ENCODE peak calls at places on chromosome 14, in seven cellular contexts. W, C, U, B, Y, K and I are unnamed samples.

GRCh38 chr14:22657861-22658260 is 13.7 kb upstream of the OR6J1 start:
- DNase-seq in W (peak; percentile 44), C (peak; percentile 10), U (peak; percentile 70), B (no peak), Y (no peak), K (no peak), I (no peak)

GRCh38 chr14:29738950-29739349 is 188.7 kb downstream of the PRKD1 start:
- DNase-seq in W (no peak), C (no peak), U (no peak), B (no peak), Y (no peak), K (no peak), I (no peak)

GRCh38 chr14:32078030-32078793 is 1.1 kb downstream of the ARHGAP5 start:
- DNase-seq in W (peak; percentile 41), C (peak; percentile 42), U (peak; percentile 50), B (peak; percentile 33), Y (peak; percentile 33), K (no peak), I (no peak)

GRCh38 chr14:77988966-77989365 is 181.2 kb upstream of the NRXN3 start:
- DNase-seq in W (peak; percentile 47), C (no peak), U (peak; percentile 94), B (no peak), Y (peak; percentile 29), K (no peak), I (no peak)

GRCh38 chr14:63895510-63895909 is 42.7 kb downstream of the SYNE2 start:
- DNase-seq in W (no peak), C (no peak), U (no peak), B (no peak), Y (no peak), K (no peak), I (no peak)

GRCh38 chr14:68691031-68691864 is 101.6 kb downstream of the ZFP36L1 start:
- DNase-seq in W (no peak), C (no peak), U (no peak), B (no peak), Y (no peak), K (peak; percentile 81), I (no peak)

GRCh38 chr14:89507926-89508460 is 91.0 kb upstream of the FOXN3 start:
- DNase-seq in W (peak; percentile 25), C (no peak), U (peak; percentile 52), B (no peak), Y (no peak), K (no peak), I (peak; percentile 28)

GRCh38 chr14:70239802-70240201 is 51.1 kb upstream of the SLC8A3 start:
- DNase-seq in W (no peak), C (no peak), U (no peak), B (no peak), Y (no peak), K (no peak), I (no peak)

GRCh38 chr14:21428930-21429329 is 27.0 kb downstream of the CHD8 start:
- DNase-seq in W (peak; percentile 4), C (peak; percentile 78), U (peak; percentile 21), B (no peak), Y (peak; percentile 54), K (no peak), I (no peak)

GRCh38 chr14:78162202-78162601 is 8.0 kb upstream of the NRXN3 start:
- DNase-seq in W (no peak), C (no peak), U (peak; percentile 5), B (no peak), Y (no peak), K (no peak), I (no peak)

GRCh38 chr14:76376001-76376404 is at the start of gene ESRRB:
- DNase-seq in W (no peak), C (peak; percentile 21), U (no peak), B (no peak), Y (no peak), K (peak; percentile 21), I (peak; percentile 12)

GRCh38 chr14:95683793-95684192 is 2.4 kb upstream of the TCL1B start:
- DNase-seq in W (no peak), C (peak; percentile 35), U (no peak), B (no peak), Y (no peak), K (no peak), I (peak; percentile 42)

GRCh38 chr14:90649096-90649495 is 167.1 kb downstream of the TTC7B start:
- DNase-seq in W (peak; percentile 50), C (no peak), U (peak; percentile 81), B (no peak), Y (no peak), K (no peak), I (no peak)

GRCh38 chr14:69963966-69964365 is 84.8 kb downstream of the SMOC1 start:
- DNase-seq in W (no peak), C (no peak), U (no peak), B (no peak), Y (no peak), K (no peak), I (no peak)

GRCh38 chr14:68662395-68662794 is 130.5 kb downstream of the ZFP36L1 start:
- DNase-seq in W (peak; percentile 48), C (peak; percentile 1), U (no peak), B (no peak), Y (no peak), K (no peak), I (no peak)

GRCh38 chr14:91127924-91128323 is 14.1 kb downstream of the DGLUCY start:
- DNase-seq in W (no peak), C (no peak), U (no peak), B (no peak), Y (no peak), K (no peak), I (no peak)

GRCh38 chr14:50741571-50741970 is 73.5 kb upstream of the SAV1 start:
- DNase-seq in W (no peak), C (no peak), U (peak; percentile 59), B (no peak), Y (no peak), K (no peak), I (no peak)

GRCh38 chr14:24377660-24378059 is 9.7 kb downstream of the NFATC4 start:
- DNase-seq in W (no peak), C (no peak), U (no peak), B (no peak), Y (no peak), K (no peak), I (no peak)

DNA sequence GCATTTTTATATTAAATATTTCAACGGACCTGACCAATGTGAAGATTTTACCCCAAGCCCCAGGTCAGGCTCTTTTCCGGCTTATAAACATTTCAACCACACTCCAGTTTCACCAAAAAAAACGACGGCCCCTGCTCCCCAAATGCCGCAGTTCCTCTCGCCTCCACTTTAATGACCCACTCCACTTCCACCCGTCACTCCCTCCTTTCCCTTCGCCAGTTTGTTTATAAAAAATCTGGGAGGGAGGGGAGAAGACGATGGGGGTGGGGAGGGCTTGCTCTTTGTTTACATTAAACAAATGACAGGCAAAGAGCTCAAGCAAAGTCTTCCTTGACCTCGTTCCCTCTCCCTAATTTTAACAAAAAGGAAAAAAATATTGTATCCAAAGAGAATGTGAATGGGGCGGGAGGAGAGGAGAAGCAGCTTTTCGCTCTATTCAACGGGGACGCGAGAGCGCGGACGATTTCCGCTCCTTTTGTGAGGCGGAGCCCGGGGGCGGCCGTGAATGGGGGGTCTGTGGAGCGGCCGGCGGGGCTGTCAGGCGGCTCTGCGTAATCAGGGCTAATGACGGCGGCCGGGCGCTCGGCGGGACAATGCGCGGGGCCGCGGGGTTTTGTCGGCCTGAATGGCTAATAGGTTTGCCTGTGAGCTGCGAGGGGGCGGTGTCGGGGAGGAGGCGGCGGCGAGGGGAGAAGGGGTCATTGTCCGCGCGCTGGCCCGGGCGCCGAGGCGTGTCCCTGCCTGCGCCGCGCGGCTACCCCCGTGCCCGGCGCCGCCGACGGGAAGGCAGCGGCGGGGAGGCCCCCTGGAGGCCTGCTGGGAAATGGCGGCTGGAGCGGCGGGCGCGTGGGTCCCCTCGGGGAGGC is 5.7 kb downstream of the SIX6 start:
- DNase-seq in W (no peak), C (no peak), U (no peak), B (no peak), Y (no peak), K (peak; percentile 85), I (peak; percentile 59)
- TF ChIP-seq CTCF in W (no peak), C (no peak), U (no peak), B (no peak), Y (peak; percentile 39), K (peak; percentile 72), I (peak; percentile 37)

GRCh38 chr14:81268016-81268416 is 47.3 kb upstream of the GTF2A1 start:
- DNase-seq in W (no peak), C (no peak), U (no peak), B (no peak), Y (no peak), K (no peak), I (no peak)
- TF ChIP-seq CTCF in W (no peak), C (no peak), U (no peak), B (no peak), Y (no peak), K (peak; percentile 28), I (no peak)

GRCh38 chr14:105168093-105168420 is 519 bp downstream of the JAG2 start:
- DNase-seq in W (no peak), C (no peak), U (no peak), B (no peak), Y (no peak), K (no peak), I (no peak)

GRCh38 chr14:105168979-105169507 is 467 bp upstream of the JAG2 start:
- DNase-seq in W (no peak), C (no peak), U (no peak), B (no peak), Y (no peak), K (peak; percentile 54), I (no peak)

GRCh38 chr14:105166571-105167302 is 1.8 kb downstream of the JAG2 start:
- DNase-seq in W (no peak), C (no peak), U (no peak), B (no peak), Y (no peak), K (no peak), I (no peak)

GRCh38 chr14:105168496-105168978 is at the start of gene JAG2:
- DNase-seq in W (no peak), C (peak; percentile 67), U (no peak), B (no peak), Y (peak; percentile 67), K (no peak), I (peak; percentile 64)

DNA sequence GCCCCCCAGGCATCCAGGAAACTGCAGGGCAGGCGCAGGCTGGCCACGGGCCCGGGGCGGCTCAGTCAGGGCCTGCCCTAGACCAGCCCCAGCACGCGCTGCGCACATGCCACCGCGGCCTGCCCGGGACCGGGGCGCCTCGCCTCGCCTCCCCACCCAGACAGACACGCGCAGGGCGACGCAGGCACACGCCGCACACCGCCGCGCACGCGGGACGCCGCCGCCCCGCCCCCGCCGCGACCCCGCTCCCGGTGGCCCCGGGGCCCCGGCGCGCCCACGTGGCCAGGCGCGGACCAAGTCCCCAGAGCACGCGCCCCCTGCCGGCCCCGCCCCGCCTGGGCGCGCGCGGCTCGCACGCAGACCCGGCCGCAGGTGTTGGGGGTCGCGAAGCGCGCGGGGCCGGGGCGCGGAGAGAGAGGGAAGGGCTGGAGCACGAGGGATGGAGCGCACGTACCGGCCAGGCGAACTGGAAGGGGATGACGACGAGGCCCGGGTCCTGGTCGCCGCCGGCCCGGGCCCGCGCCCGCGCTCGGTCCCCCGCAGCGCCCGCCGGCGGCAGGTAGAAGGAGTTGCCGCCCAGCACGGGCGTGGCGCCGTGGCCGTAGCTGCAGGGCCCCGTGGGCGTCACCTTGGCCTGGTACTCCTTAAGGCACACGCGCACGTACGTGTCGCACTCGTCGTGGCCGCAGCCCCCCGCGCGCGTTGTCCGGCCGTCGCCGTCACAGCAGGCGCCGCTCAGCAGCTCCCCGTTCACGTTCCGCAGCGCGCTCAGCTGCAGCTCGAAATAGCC is 1.1 kb downstream of the JAG2 start:
- DNase-seq in W (no peak), C (no peak), U (no peak), B (no peak), Y (no peak), K (no peak), I (peak; percentile 27)
- TF ChIP-seq CTCF in W (no peak), C (no peak), U (no peak), B (no peak), Y (peak; percentile 44), K (peak; percentile 47), I (no peak)

GRCh38 chr14:104206281-104206904 is 68.0 kb downstream of the KIF26A start:
- DNase-seq in W (no peak), C (no peak), U (no peak), B (no peak), Y (no peak), K (peak; percentile 39), I (no peak)
- TF ChIP-seq CTCF in W (no peak), C (no peak), U (no peak), B (no peak), Y (no peak), K (no peak), I (no peak)